ENCODE peak calls at places on chromosomes 12 and 14, in six cellular contexts. L is dorsolateral prefrontal cortex, A is spleen, K is AG10803, U is A673, J is BJ. W is an unnamed sample.

GRCh38 chr14:75126121-75126544 is 715 bp downstream of the NEK9 start:
- DNase-seq in L (no peak), A (no peak), K (no peak), U (peak; percentile 22), J (no peak), W (no peak)

GRCh38 chr12:122363782-122364181 is 58.7 kb downstream of the CLIP1 start:
- DNase-seq in L (no peak), A (no peak), K (peak; percentile 93), U (no peak), J (no peak), W (no peak)

GRCh38 chr14:101187816-101188570 is 284.5 kb upstream of the RTL1 start:
- DNase-seq in L (no peak), A (peak; percentile 52), K (no peak), U (no peak), J (no peak), W (peak; percentile 55)

GRCh38 chr12:104928036-104928770 is 29.9 kb downstream of the SLC41A2 start:
- DNase-seq in L (no peak), A (no peak), K (peak; percentile 40), U (no peak), J (no peak), W (no peak)

GRCh38 chr12:130078852-130079251 is 83.4 kb upstream of the FZD10 start:
- DNase-seq in L (no peak), A (no peak), K (no peak), U (no peak), J (no peak), W (no peak)

GRCh38 chr14:67962215-67962644 is 142.7 kb downstream of the RAD51B start:
- DNase-seq in L (no peak), A (no peak), K (no peak), U (no peak), J (no peak), W (no peak)

GRCh38 chr12:103715494-103715893 is 125.5 kb downstream of the NT5DC3 start:
- DNase-seq in L (no peak), A (no peak), K (no peak), U (no peak), J (no peak), W (no peak)

GRCh38 chr12:3596703-3597472 is 105.9 kb downstream of the PRMT8 start:
- DNase-seq in L (no peak), A (peak; percentile 45), K (no peak), U (no peak), J (no peak), W (no peak)

GRCh38 chr12:93978553-93978952 is 169.8 kb upstream of the PLXNC1 start:
- DNase-seq in L (no peak), A (no peak), K (peak; percentile 88), U (no peak), J (peak; percentile 59), W (no peak)

GRCh38 chr12:80513211-80513610 is 69.2 kb downstream of the PTPRQ start:
- DNase-seq in L (no peak), A (peak; percentile 59), K (no peak), U (no peak), J (no peak), W (no peak)

GRCh38 chr14:99509871-99510555 is 28.8 kb downstream of the CCNK start:
- DNase-seq in L (peak; percentile 32), A (peak; percentile 72), K (no peak), U (no peak), J (no peak), W (peak; percentile 70)

GRCh38 chr12:131795064-131795463 is 33.1 kb upstream of the MMP17 start:
- DNase-seq in L (no peak), A (no peak), K (no peak), U (no peak), J (no peak), W (no peak)

GRCh38 chr14:70289138-70289537 is 70.3 kb downstream of the COX16 start:
- DNase-seq in L (no peak), A (no peak), K (no peak), U (peak; percentile 48), J (no peak), W (no peak)

GRCh38 chr14:104084251-104085002 is 1.1 kb upstream of the ASPG start:
- DNase-seq in L (no peak), A (no peak), K (no peak), U (no peak), J (no peak), W (no peak)

GRCh38 chr12:124391340-124392261 is 96.7 kb downstream of the RFLNA start:
- DNase-seq in L (no peak), A (peak; percentile 95), K (peak; percentile 62), U (no peak), J (no peak), W (peak; percentile 85)

GRCh38 chr12:51281202-51281924 is 11.1 kb upstream of the SMAGP start:
- DNase-seq in L (no peak), A (no peak), K (peak; percentile 76), U (no peak), J (peak; percentile 23), W (no peak)

GRCh38 chr12:10128687-10129086 is 1.3 kb downstream of the CLEC7A start:
- DNase-seq in L (no peak), A (no peak), K (no peak), U (no peak), J (no peak), W (no peak)

GRCh38 chr14:61051046-61051445 is 70.0 kb downstream of the SLC38A6 start:
- DNase-seq in L (no peak), A (no peak), K (peak; percentile 51), U (peak; percentile 77), J (no peak), W (no peak)

GRCh38 chr14:102907980-102908730 is 14.3 kb upstream of the AMN start:
- DNase-seq in L (no peak), A (peak; percentile 51), K (no peak), U (no peak), J (no peak), W (peak; percentile 45)

GRCh38 chr14:92657457-92658142 is 90.8 kb downstream of the LGMN start:
- DNase-seq in L (no peak), A (peak; percentile 89), K (no peak), U (no peak), J (no peak), W (peak; percentile 74)

GRCh38 chr12:120710805-120711296 is 593 bp downstream of the UNC119B start:
- DNase-seq in L (no peak), A (peak; percentile 87), K (no peak), U (no peak), J (no peak), W (peak; percentile 84)

DNA sequence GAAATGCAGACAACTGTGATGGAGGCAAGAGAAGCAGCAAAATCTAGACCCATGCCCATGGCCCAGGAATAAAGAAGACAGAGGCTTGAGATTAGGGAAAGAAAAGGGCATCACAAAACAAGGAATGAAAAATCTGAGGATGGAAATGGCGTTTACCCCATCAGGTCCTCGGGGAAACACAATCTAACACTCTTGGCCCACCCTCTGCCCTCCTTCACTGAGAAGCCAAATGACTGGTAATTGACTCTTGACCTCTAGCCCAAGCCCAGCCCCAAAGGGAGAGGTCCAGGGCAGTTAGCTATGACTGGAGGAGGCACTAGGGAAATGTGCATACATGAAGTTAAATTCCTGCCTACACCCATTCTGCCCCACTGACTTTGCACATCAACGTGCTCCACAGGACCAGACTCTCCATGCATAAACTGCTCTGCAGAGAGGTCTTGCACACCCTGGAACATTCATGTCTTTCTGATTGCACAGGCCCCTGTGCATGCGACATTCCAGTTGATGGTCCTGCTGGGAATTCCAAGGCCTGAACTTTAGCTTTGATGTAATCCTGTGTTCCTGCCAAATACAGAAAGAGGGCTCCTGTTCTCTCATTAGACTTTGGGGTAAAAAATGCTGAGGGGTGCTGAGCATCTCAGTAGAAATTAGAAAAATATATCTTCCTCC is 5.7 kb downstream of the ZFHX2 start:
- DNase-seq in L (no peak), A (no peak), K (no peak), U (no peak), J (no peak), W (peak; percentile 43)
- TF ChIP-seq CTCF in L (no peak), A (no peak), K (no peak), U (no peak), J (no peak), W (no peak)

DNA sequence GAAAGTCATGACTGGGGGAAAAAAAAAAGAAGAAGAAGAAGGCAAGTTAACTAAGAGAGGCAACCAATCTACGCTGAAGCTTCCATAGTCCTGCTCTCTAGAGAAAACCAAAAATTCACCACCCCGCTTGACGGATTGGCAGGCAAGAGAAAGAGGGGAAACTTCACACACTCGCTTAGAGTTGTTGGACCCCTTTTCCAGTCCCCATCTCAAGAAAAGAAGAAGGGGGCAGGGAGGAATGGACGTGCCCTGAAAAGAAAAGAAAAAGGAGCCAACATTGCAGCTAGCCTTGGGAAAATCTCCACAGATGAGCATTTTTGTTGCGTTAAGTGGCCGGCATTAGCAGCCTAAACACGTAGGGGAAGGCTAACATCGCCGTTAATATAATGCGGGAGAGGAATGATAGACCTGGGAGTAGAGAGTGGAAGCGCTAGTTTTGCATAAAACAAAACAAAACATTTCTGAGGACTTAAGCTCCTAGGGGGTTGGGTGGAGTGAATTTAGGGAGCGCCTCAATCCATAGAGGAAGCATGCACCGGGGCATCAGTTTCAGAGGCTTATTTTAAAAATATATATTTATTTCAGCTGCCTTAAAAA is 11.3 kb upstream of the FOXG1 start:
- DNase-seq in L (no peak), A (no peak), K (no peak), U (no peak), J (no peak), W (no peak)
- H3K4me3 ChIP-seq in L (no peak overlapping the region), A (no peak overlapping the region), K (no peak overlapping the region), U (no peak overlapping the region), J (no peak overlapping the region), W (no peak overlapping the region)

GRCh38 chr12:84912191-84913142 is at the start of gene SLC6A15:
- DNase-seq in L (peak; percentile 91), A (no peak), K (peak; percentile 75), U (peak; percentile 88), J (no peak), W (peak; percentile 77)
- TF ChIP-seq CTCF in L (peak; percentile 39), A (no peak), K (peak; percentile 36), U (peak; percentile 52), J (peak; percentile 46), W (no peak)

GRCh38 chr12:89451876-89452275 is 72.7 kb downstream of the GALNT4 start:
- DNase-seq in L (no peak), A (no peak), K (peak; percentile 96), U (peak; percentile 96), J (no peak), W (peak; percentile 74)
- H3K4me3 ChIP-seq in L (no peak overlapping the region), A (no peak overlapping the region), K (no peak overlapping the region), U (peak overlapping the region; percentile 11), J (no peak overlapping the region), W (peak overlapping the region; percentile 22)

GRCh38 chr12:116662612-116663144 is 75.2 kb downstream of the SPRING1 start:
- DNase-seq in L (no peak), A (no peak), K (peak; percentile 43), U (no peak), J (no peak), W (peak; percentile 69)
- TF ChIP-seq CTCF in L (no peak), A (no peak), K (no peak), U (no peak), J (peak; percentile 27), W (no peak)

DNA sequence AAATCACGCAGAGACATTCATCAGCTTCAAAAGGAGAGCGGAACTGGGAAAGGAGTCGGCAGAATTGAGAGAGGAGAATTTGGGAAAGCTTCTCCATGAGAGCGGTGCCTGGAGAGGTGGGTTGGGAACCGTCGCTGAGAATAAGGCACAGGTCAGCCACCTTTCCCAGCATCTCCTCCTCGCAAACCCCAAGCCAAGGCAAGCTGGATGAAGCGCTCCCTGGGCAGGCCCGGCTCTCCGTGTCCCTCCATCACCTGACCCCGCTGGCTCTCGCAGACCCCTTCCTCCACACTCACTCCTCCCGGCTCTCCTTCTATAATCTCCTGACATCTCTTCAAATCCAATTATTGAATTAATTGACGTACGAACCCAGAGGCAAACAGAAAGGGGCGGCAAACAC is 18.9 kb upstream of the ATP5MC2 start:
- DNase-seq in L (no peak), A (no peak), K (no peak), U (no peak), J (no peak), W (no peak)
- H3K4me3 ChIP-seq in L (no peak overlapping the region), A (peak overlapping the region; percentile 21), K (no peak overlapping the region), U (no peak overlapping the region), J (no peak overlapping the region), W (no peak overlapping the region)